ENCODE peak calls at places on chromosomes 1 and 21, in nine cellular contexts. Z, L, Q, J, U, C, S, G and M are unnamed samples. For H3K4me1, the result is how much of the 10 kb centered on the place peaks cover.

GRCh38 chr1:44405041-44405803 is at the start of gene RNF220:
- DNase-seq in Z (peak), L (no peak), Q (peak), J (no peak), U (peak), C (no peak), S (peak), G (no peak), M (peak)

GRCh38 chr1:202234331-202235002 is 40.9 kb downstream of the LGR6 start:
- DNase-seq in Z (no peak), L (no peak), Q (no peak), J (no peak), U (no peak), C (no peak), S (no peak), G (no peak), M (no peak)

GRCh38 chr1:165143437-165144065 is 213.0 kb downstream of the LMX1A start:
- DNase-seq in Z (no peak), L (no peak), Q (no peak), J (no peak), U (peak), C (no peak), S (peak), G (no peak), M (peak)

GRCh38 chr1:7962011-7962335 is 462 bp downstream of the PARK7 start:
- DNase-seq in Z (no peak), L (no peak), Q (no peak), J (no peak), U (no peak), C (peak), S (no peak), G (no peak), M (no peak)

GRCh38 chr1:184425449-184426277 is 38.8 kb downstream of the C1orf21 start:
- DNase-seq in Z (no peak), L (no peak), Q (no peak), J (no peak), U (no peak), C (no peak), S (no peak), G (no peak), M (peak)

GRCh38 chr1:226512076-226512728 is 36.4 kb upstream of the STUM start:
- DNase-seq in Z (no peak), L (no peak), Q (peak), J (no peak), U (no peak), C (no peak), S (no peak), G (no peak), M (no peak)

GRCh38 chr1:244104309-244105060 is 53.4 kb downstream of the ZBTB18 start:
- DNase-seq in Z (no peak), L (no peak), Q (no peak), J (no peak), U (no peak), C (no peak), S (no peak), G (no peak), M (no peak)

GRCh38 chr1:224615861-224616760 is at the start of gene CNIH3:
- DNase-seq in Z (no peak), L (no peak), Q (no peak), J (no peak), U (peak), C (no peak), S (peak), G (no peak), M (no peak)

GRCh38 chr21:26934383-26934782 is 32.5 kb downstream of the ADAMTS5 start:
- DNase-seq in Z (no peak), L (no peak), Q (no peak), J (no peak), U (no peak), C (no peak), S (no peak), G (no peak), M (no peak)

GRCh38 chr21:45637883-45638282 is 5.6 kb upstream of the PCBP3 start:
- DNase-seq in Z (no peak), L (no peak), Q (no peak), J (no peak), U (no peak), C (no peak), S (no peak), G (no peak), M (no peak)

GRCh38 chr1:153791856-153792253 is 16.6 kb downstream of the SLC27A3 start:
- DNase-seq in Z (no peak), L (no peak), Q (no peak), J (no peak), U (no peak), C (no peak), S (no peak), G (no peak), M (no peak)
- H3K27ac ChIP-seq in Z (no peak), L (no peak), Q (no peak), J (no peak), U (no peak), C (no peak), S (no peak), G (peak), M (peak)

GRCh38 chr1:24692351-24692980 is 49.4 kb downstream of the SRRM1 start:
- DNase-seq in Z (no peak), L (no peak), Q (no peak), J (no peak), U (no peak), C (no peak), S (no peak), G (no peak), M (no peak)
- H3K4me1 ChIP-seq in Z (half or more), L (under half), Q (under half), J (under half), U (under half), C (under half), S (under half), G (under half), M (under half)

DNA sequence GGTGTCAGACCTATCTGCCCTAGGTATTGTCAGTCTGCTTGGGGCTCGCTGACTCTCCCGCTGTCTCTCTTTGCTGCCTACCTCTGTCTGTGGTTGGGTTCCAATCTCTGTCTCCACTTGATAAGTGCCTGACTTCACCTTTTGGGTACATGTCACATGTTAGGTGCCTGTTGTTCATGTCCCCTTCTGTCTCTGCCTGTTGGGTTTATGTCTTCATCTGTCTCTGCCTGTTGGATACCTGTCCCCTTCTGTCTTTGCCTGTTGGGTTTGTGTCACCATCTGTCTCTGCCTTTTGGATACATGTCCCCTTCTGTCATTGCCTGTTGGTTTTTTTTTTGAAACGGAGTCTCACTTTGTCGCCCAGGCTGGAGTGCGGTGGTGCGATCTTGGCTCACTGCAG is 14.6 kb downstream of the RPS6KA1 start:
- DNase-seq in Z (no peak), L (no peak), Q (no peak), J (no peak), U (no peak), C (no peak), S (no peak), G (no peak), M (no peak)
- H3K27ac ChIP-seq in Z (peak), L (peak), Q (peak), J (no peak), U (no peak), C (peak), S (no peak), G (no peak), M (no peak)

GRCh38 chr1:179881642-179882252 is 338 bp upstream of the TOR1AIP1 start:
- DNase-seq in Z (peak), L (no peak), Q (peak), J (no peak), U (peak), C (no peak), S (peak), G (peak), M (peak)

GRCh38 chr1:179882253-179883039 is at the start of gene TOR1AIP1:
- DNase-seq in Z (peak), L (peak), Q (peak), J (peak), U (peak), C (peak), S (peak), G (peak), M (peak)

GRCh38 chr1:179883040-179883501 is 986 bp downstream of the TOR1AIP1 start:
- DNase-seq in Z (no peak), L (no peak), Q (no peak), J (no peak), U (no peak), C (peak), S (no peak), G (no peak), M (no peak)

GRCh38 chr1:179879797-179880196 is 2.2 kb upstream of the TOR1AIP2 start:
- DNase-seq in Z (no peak), L (no peak), Q (no peak), J (no peak), U (no peak), C (no peak), S (no peak), G (no peak), M (no peak)

DNA sequence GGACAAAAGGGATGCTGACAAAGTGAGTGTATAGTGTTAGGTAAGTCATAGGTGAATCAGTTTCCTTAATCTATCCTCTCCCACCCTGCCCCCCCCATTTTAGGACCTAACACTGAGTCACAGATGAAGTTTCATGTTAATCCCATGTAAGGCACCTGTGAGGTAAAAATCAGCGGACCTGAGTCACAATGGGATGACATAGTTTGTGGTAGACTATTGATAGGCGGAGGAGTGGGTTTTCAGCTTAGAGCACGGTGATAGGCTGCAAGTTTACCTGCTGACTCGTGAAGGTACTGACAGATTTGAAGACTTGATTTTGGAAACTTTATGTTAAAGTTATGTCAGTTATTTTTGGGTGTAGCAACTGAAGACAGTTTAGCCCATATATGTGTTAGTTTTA is 1.7 kb downstream of the TOR1AIP1 start:
- DNase-seq in Z (no peak), L (no peak), Q (no peak), J (no peak), U (no peak), C (peak), S (no peak), G (no peak), M (no peak)
- H3K4me1 ChIP-seq in Z (half or more), L (under half), Q (half or more), J (under half), U (under half), C (under half), S (under half), G (under half), M (under half)

GRCh38 chr1:167442142-167442848 is 76.0 kb downstream of the CD247 start:
- DNase-seq in Z (peak), L (peak), Q (peak), J (peak), U (peak), C (peak), S (peak), G (peak), M (peak)
- H3K27ac ChIP-seq in Z (no peak), L (peak), Q (no peak), J (no peak), U (no peak), C (peak), S (no peak), G (no peak), M (peak)

DNA sequence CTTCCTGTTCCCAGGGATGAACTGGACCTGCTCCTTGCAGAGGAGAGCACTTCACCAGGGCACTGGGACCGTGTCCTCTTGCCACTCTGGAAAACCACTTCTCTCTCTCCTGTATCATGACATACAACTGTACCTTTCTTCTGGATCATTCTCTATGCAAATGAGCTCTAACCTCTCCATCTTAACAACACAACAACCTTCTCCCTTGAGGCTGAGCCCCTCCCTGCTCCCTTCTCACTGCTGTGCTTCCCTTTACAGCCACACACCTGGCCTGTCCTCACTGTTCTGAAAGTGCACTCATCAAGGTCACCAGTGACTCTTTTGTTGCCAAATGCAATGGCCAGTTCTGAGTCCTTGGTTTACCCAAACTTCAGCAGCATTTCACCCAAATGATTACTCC is 54.5 kb upstream of the MRPS6 start:
- DNase-seq in Z (no peak), L (no peak), Q (no peak), J (no peak), U (no peak), C (no peak), S (no peak), G (no peak), M (no peak)
- H3K4me1 ChIP-seq in Z (under half), L (under half), Q (under half), J (under half), U (under half), C (under half), S (under half), G (under half), M (under half)

GRCh38 chr1:238331557-238331956 is 440.8 kb upstream of the ZP4 start:
- DNase-seq in Z (no peak), L (no peak), Q (no peak), J (no peak), U (no peak), C (no peak), S (no peak), G (no peak), M (no peak)

GRCh38 chr1:238334170-238334569 is 443.4 kb upstream of the ZP4 start:
- DNase-seq in Z (no peak), L (no peak), Q (no peak), J (no peak), U (peak), C (no peak), S (no peak), G (no peak), M (no peak)

GRCh38 chr1:238324465-238324864 is 433.7 kb upstream of the ZP4 start:
- DNase-seq in Z (no peak), L (no peak), Q (no peak), J (no peak), U (no peak), C (no peak), S (no peak), G (no peak), M (no peak)

DNA sequence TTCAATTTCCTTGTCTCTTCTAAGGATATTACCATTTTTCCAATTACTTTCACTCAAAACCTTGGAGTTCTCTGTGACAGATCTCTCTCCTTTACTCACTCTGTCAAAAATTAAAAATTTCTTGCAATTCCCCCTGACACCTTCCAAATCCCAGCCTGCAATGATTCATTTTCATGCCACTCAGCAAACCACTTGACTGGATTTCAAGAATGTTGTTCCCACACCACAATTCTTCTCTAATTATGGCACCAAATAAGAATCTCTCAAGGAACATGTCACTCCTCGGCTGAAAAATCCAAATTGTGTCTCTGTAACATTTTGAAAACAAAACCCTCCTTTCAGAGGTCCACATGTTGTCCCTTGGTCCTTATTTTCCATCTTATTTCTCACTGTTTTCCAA is 438.9 kb upstream of the ZP4 start:
- DNase-seq in Z (no peak), L (no peak), Q (no peak), J (no peak), U (no peak), C (no peak), S (no peak), G (no peak), M (no peak)
- H3K27ac ChIP-seq in Z (no peak), L (no peak), Q (no peak), J (no peak), U (no peak), C (no peak), S (no peak), G (no peak), M (no peak)

DNA sequence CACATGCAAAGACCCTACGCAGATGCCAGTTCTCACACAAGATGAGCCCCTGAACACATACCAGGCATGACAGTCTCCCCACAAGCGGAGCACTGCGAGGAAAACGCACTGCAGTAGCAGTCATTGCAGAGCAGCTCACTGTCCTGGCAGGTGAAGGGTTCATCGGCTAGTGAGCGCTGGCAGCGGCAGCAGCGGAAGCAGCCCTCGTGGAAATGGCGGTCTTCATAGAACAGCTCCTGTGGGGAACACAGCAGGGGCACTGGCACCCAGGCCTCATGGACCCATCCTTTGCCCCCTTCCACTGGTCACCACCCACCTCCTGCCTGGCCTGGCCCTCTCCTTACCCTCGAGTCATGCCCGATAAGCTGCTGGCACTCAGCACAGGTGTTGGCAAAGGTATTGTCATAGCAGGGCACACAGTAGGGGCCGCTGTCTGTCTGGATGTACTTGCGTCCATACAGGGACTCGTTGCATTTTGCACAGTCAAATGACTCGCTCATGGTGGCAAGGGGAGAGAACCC is 6.3 kb downstream of the FHL3 start:
- DNase-seq in Z (no peak), L (no peak), Q (no peak), J (peak), U (peak), C (no peak), S (peak), G (peak), M (no peak)
- H3K4me1 ChIP-seq in Z (half or more), L (under half), Q (half or more), J (under half), U (under half), C (under half), S (under half), G (under half), M (under half)

GRCh38 chr1:50978144-50978851 is 8.3 kb downstream of the CDKN2C start:
- DNase-seq in Z (peak), L (peak), Q (no peak), J (peak), U (peak), C (no peak), S (peak), G (peak), M (peak)

GRCh38 chr1:50975436-50975835 is 5.4 kb downstream of the CDKN2C start:
- DNase-seq in Z (no peak), L (no peak), Q (no peak), J (no peak), U (no peak), C (no peak), S (no peak), G (no peak), M (no peak)

GRCh38 chr1:50977575-50978143 is 7.6 kb downstream of the CDKN2C start:
- DNase-seq in Z (peak), L (peak), Q (no peak), J (peak), U (peak), C (no peak), S (peak), G (peak), M (peak)

GRCh38 chr1:50976111-50976889 is 6.3 kb downstream of the CDKN2C start:
- DNase-seq in Z (no peak), L (no peak), Q (no peak), J (no peak), U (no peak), C (no peak), S (no peak), G (no peak), M (no peak)

GRCh38 chr1:50976890-50977574 is 7.0 kb downstream of the CDKN2C start:
- DNase-seq in Z (peak), L (no peak), Q (no peak), J (peak), U (no peak), C (no peak), S (peak), G (peak), M (peak)
- H3K27ac ChIP-seq in Z (peak), L (peak), Q (peak), J (peak), U (peak), C (peak), S (peak), G (peak), M (peak)